ENCODE peak calls at places on chromosomes 16 and 17, in seven cellular contexts. R is NCI-H1930; N is keratinocyte; J is suprapubic skin; F is naive thymus-derived CD8-positive, alpha-beta T cell; U is head of caudate nucleus; C is KG1. A is an unnamed sample.

GRCh38 chr17:50680126-50680525 is 27.6 kb downstream of the ANKRD40 start:
- DNase-seq in F (no peak), C (no peak), J (no peak), U (no peak), N (no peak), R (no peak), A (no peak)

GRCh38 chr17:46890638-46891037 is 32.3 kb upstream of the GOSR2 start:
- DNase-seq in R (no peak), F (no peak), J (no peak), C (no peak), U (no peak), N (no peak), A (no peak)

GRCh38 chr16:27363246-27363632 is 38.7 kb upstream of the IL21R start:
- DNase-seq in C (no peak), R (no peak), U (no peak), F (no peak), J (no peak), N (no peak), A (no peak)

GRCh38 chr16:2093793-2094192 is 41.9 kb downstream of the PKD1 start:
- DNase-seq in C (no peak), R (no peak), U (no peak), N (no peak), F (no peak), J (no peak), A (no peak)

GRCh38 chr17:253091-253846 is 71.8 kb upstream of the DOC2B start:
- DNase-seq in R (no peak), F (no peak), N (no peak), J (peak), C (no peak), U (no peak), A (no peak)

GRCh38 chr17:69677130-69677529 is 262.6 kb downstream of the MAP2K6 start:
- DNase-seq in N (no peak), F (no peak), R (peak), J (no peak), C (no peak), U (no peak), A (no peak)

GRCh38 chr17:50095626-50096037 is 481 bp downstream of the PDK2 start:
- DNase-seq in R (no peak), F (no peak), U (no peak), C (no peak), N (no peak), J (no peak), A (no peak)

GRCh38 chr17:11948791-11949190 is 48.5 kb downstream of the ZNF18 start:
- DNase-seq in R (no peak), C (no peak), J (no peak), U (no peak), N (no peak), F (no peak), A (no peak)

GRCh38 chr17:6713918-6714271 is 726 bp upstream of the SLC13A5 start:
- DNase-seq in N (no peak), C (no peak), U (no peak), J (no peak), R (peak), F (no peak), A (no peak)

GRCh38 chr17:16939606-16940115 is 32.3 kb downstream of the TNFRSF13B start:
- DNase-seq in R (no peak), F (no peak), U (no peak), N (no peak), C (no peak), J (peak), A (no peak)

GRCh38 chr16:69364088-69364487 is 12.5 kb upstream of the TMED6 start:
- DNase-seq in J (no peak), C (no peak), R (no peak), N (no peak), U (no peak), F (no peak), A (no peak)

GRCh38 chr17:52027620-52028019 is 130.9 kb downstream of the CA10 start:
- DNase-seq in U (no peak), F (no peak), R (no peak), C (no peak), J (no peak), N (peak), A (peak)

GRCh38 chr16:82587289-82587688 is 39.5 kb upstream of the CDH13 start:
- DNase-seq in R (no peak), N (no peak), J (no peak), U (no peak), F (no peak), C (no peak), A (no peak)

GRCh38 chr17:44779211-44780025 is 20.6 kb downstream of the ADAM11 start:
- DNase-seq in J (no peak), U (peak), F (peak), C (peak), N (no peak), R (peak), A (no peak)

GRCh38 chr17:4968916-4969550 is 1.4 kb upstream of the SPAG7 start:
- DNase-seq in N (no peak), C (no peak), J (no peak), U (no peak), R (no peak), F (no peak), A (peak)

GRCh38 chr17:81393684-81394376 is 1.4 kb upstream of the BAHCC1 start:
- DNase-seq in U (peak), N (peak), F (no peak), C (no peak), R (peak), J (peak), A (peak)

GRCh38 chr16:87212026-87212425 is 105.2 kb downstream of the C16orf95 start:
- DNase-seq in R (no peak), C (no peak), N (no peak), U (no peak), F (no peak), J (no peak), A (no peak)

GRCh38 chr17:9811086-9811485 is 10.8 kb downstream of the GSG1L2 start:
- DNase-seq in C (no peak), J (no peak), N (no peak), U (no peak), R (no peak), F (no peak), A (no peak)

GRCh38 chr17:78528541-78528940 is 48.7 kb downstream of the DNAH17 start:
- DNase-seq in F (no peak), C (no peak), N (no peak), U (no peak), J (no peak), R (peak), A (no peak)

GRCh38 chr16:88781140-88782077 is 3.6 kb downstream of the PIEZO1 start:
- DNase-seq in U (no peak), C (peak), J (no peak), R (no peak), N (no peak), F (peak), A (no peak)

GRCh38 chr16:85430523-85431381 is 182.4 kb upstream of the GSE1 start:
- DNase-seq in N (no peak), R (no peak), J (no peak), C (no peak), U (no peak), F (no peak), A (no peak)

GRCh38 chr17:6474906-6475305 is 30.7 kb downstream of the PIMREG start:
- DNase-seq in U (no peak), R (no peak), N (peak), J (no peak), C (no peak), F (no peak), A (peak)

GRCh38 chr17:17774009-17774881 is 62.5 kb downstream of the SREBF1 start:
- DNase-seq in J (no peak), N (peak), F (no peak), U (no peak), R (no peak), C (no peak), A (peak)

GRCh38 chr17:64534187-64534586 is 27.4 kb downstream of the CEP95 start:
- DNase-seq in F (no peak), U (no peak), R (no peak), C (no peak), J (no peak), N (no peak), A (no peak)

GRCh38 chr16:51641191-51641765 is 490.2 kb upstream of the SALL1 start:
- DNase-seq in R (no peak), C (no peak), N (no peak), F (no peak), U (no peak), J (no peak), A (no peak)

GRCh38 chr17:79466562-79467350 is 144.1 kb downstream of the RBFOX3 start:
- DNase-seq in C (no peak), F (no peak), J (no peak), U (peak), R (no peak), N (no peak), A (no peak)

GRCh38 chr17:79812206-79812968 is 15.5 kb upstream of the CBX8 start:
- DNase-seq in J (no peak), C (no peak), N (no peak), R (no peak), F (no peak), U (no peak), A (no peak)

GRCh38 chr17:67992541-67993152 is 3.6 kb downstream of the C17orf58 start:
- DNase-seq in U (no peak), C (no peak), R (no peak), N (no peak), F (no peak), J (no peak), A (no peak)

GRCh38 chr16:74650966-74651567 is 15.6 kb downstream of the RFWD3 start:
- DNase-seq in N (no peak), J (no peak), C (no peak), U (no peak), F (no peak), R (no peak), A (no peak)

GRCh38 chr17:80192268-80192667 is 22.4 kb downstream of the CARD14 start:
- DNase-seq in F (no peak), J (no peak), C (no peak), U (peak), R (no peak), N (no peak), A (no peak)

GRCh38 chr17:10337136-10337535 is 35.7 kb downstream of the MYH13 start:
- DNase-seq in N (no peak), F (no peak), J (no peak), C (no peak), R (no peak), U (no peak), A (no peak)

GRCh38 chr17:67608691-67609090 is 109.0 kb upstream of the NOL11 start:
- DNase-seq in U (no peak), J (no peak), C (no peak), F (no peak), R (no peak), N (peak), A (peak)

GRCh38 chr16:85593503-85594195 is 19.5 kb upstream of the GSE1 start:
- DNase-seq in F (no peak), C (no peak), J (no peak), N (no peak), R (no peak), U (no peak), A (no peak)

A was measured in epithelial cell of prostate.